ENCODE peak calls at places on chromosomes 5 and 9, in four cellular contexts. One of them, this sample, is unnamed.

GRCh38 chr9:86550411-86550810 is 196.2 kb upstream of the TUT7 start:
- DNase-seq in cardiac muscle cell: no peak
- DNase-seq in AG04450: no peak
- DNase-seq in osteoblast: no peak
- DNase-seq in this sample: no peak

GRCh38 chr5:157390179-157390923 is 69.7 kb upstream of the NIPAL4 start:
- DNase-seq in cardiac muscle cell: no peak
- DNase-seq in osteoblast: peak
- DNase-seq in AG04450: peak
- DNase-seq in this sample: no peak

GRCh38 chr5:138985256-138985655 is 110.1 kb upstream of the LRRTM2 start:
- DNase-seq in AG04450: no peak
- DNase-seq in osteoblast: no peak
- DNase-seq in cardiac muscle cell: no peak
- DNase-seq in this sample: no peak

GRCh38 chr5:91438871-91439270 is 55.8 kb upstream of the ARRDC3 start:
- DNase-seq in AG04450: no peak
- DNase-seq in osteoblast: no peak
- DNase-seq in cardiac muscle cell: no peak
- DNase-seq in this sample: no peak

GRCh38 chr5:98227489-98227888 is 546.0 kb upstream of the RGMB start:
- DNase-seq in osteoblast: no peak
- DNase-seq in AG04450: no peak
- DNase-seq in cardiac muscle cell: no peak
- DNase-seq in this sample: no peak

GRCh38 chr9:133935328-133936040 is 56.6 kb downstream of the VAV2 start:
- DNase-seq in osteoblast: peak
- DNase-seq in cardiac muscle cell: no peak
- DNase-seq in AG04450: peak
- DNase-seq in this sample: no peak

GRCh38 chr5:141641634-141642278 is 5.0 kb downstream of the RELL2 start:
- DNase-seq in cardiac muscle cell: no peak
- DNase-seq in AG04450: no peak
- DNase-seq in osteoblast: peak
- DNase-seq in this sample: no peak

GRCh38 chr5:141875795-141876627 is 2.2 kb downstream of the PCDH1 start:
- DNase-seq in cardiac muscle cell: peak
- DNase-seq in osteoblast: peak
- DNase-seq in AG04450: no peak
- DNase-seq in this sample: no peak

GRCh38 chr9:85158512-85158911 is 489.0 kb downstream of the NTRK2 start:
- DNase-seq in cardiac muscle cell: no peak
- DNase-seq in AG04450: no peak
- DNase-seq in osteoblast: no peak
- DNase-seq in this sample: no peak

GRCh38 chr5:181221105-181221791 is 1.8 kb upstream of the TRIM41 start:
- DNase-seq in AG04450: no peak
- DNase-seq in osteoblast: no peak
- DNase-seq in cardiac muscle cell: no peak
- DNase-seq in this sample: no peak

GRCh38 chr9:70765935-70766334 is 351.5 kb upstream of the KLF9 start:
- DNase-seq in cardiac muscle cell: no peak
- DNase-seq in osteoblast: no peak
- DNase-seq in AG04450: no peak
- DNase-seq in this sample: no peak

GRCh38 chr5:135433626-135434426 is 13.3 kb downstream of the DCANP1 start:
- DNase-seq in osteoblast: peak
- DNase-seq in AG04450: no peak
- DNase-seq in cardiac muscle cell: no peak
- DNase-seq in this sample: no peak

GRCh38 chr9:34587271-34587670 is 2.3 kb downstream of the CNTFR start:
- DNase-seq in osteoblast: no peak
- DNase-seq in AG04450: no peak
- DNase-seq in cardiac muscle cell: no peak
- DNase-seq in this sample: no peak

GRCh38 chr5:22058620-22059019 is 794.5 kb downstream of the CDH12 start:
- DNase-seq in cardiac muscle cell: no peak
- DNase-seq in AG04450: no peak
- DNase-seq in osteoblast: no peak
- DNase-seq in this sample: no peak

GRCh38 chr5:131163315-131164119 is 1.5 kb downstream of the HINT1 start:
- DNase-seq in cardiac muscle cell: no peak
- DNase-seq in osteoblast: peak
- DNase-seq in AG04450: no peak
- DNase-seq in this sample: no peak

GRCh38 chr9:99660191-99660636 is 161.5 kb upstream of the NR4A3 start:
- DNase-seq in AG04450: no peak
- DNase-seq in cardiac muscle cell: no peak
- DNase-seq in osteoblast: no peak
- DNase-seq in this sample: no peak

GRCh38 chr5:142860291-142860690 is 90.1 kb downstream of the ARHGAP26 start:
- DNase-seq in osteoblast: peak
- DNase-seq in AG04450: no peak
- DNase-seq in cardiac muscle cell: no peak
- DNase-seq in this sample: no peak

GRCh38 chr5:96023518-96023917 is 61.9 kb upstream of the ELL2 start:
- DNase-seq in AG04450: no peak
- DNase-seq in cardiac muscle cell: no peak
- DNase-seq in osteoblast: peak
- DNase-seq in this sample: no peak

GRCh38 chr9:126232461-126232860 is 94.2 kb upstream of the MVB12B start:
- DNase-seq in cardiac muscle cell: no peak
- DNase-seq in osteoblast: no peak
- DNase-seq in AG04450: no peak
- DNase-seq in this sample: no peak

GRCh38 chr9:128550226-128550625 is 2.2 kb upstream of the SPTAN1 start:
- DNase-seq in osteoblast: no peak
- DNase-seq in AG04450: no peak
- DNase-seq in cardiac muscle cell: no peak
- DNase-seq in this sample: no peak

GRCh38 chr9:118577121-118577520 is 792.1 kb downstream of the BRINP1 start:
- DNase-seq in osteoblast: no peak
- DNase-seq in cardiac muscle cell: no peak
- DNase-seq in AG04450: no peak
- DNase-seq in this sample: no peak

GRCh38 chr5:177482359-177482795 is 8.9 kb upstream of the DBN1 start:
- DNase-seq in cardiac muscle cell: no peak
- DNase-seq in AG04450: no peak
- DNase-seq in osteoblast: no peak
- DNase-seq in this sample: no peak

GRCh38 chr5:9832921-9833320 is 202.8 kb upstream of the TAS2R1 start:
- DNase-seq in osteoblast: no peak
- DNase-seq in AG04450: no peak
- DNase-seq in cardiac muscle cell: no peak
- DNase-seq in this sample: no peak

GRCh38 chr5:145811834-145812625 is 23.1 kb downstream of the PRELID2 start:
- DNase-seq in osteoblast: peak
- DNase-seq in cardiac muscle cell: peak
- DNase-seq in AG04450: no peak
- DNase-seq in this sample: no peak

GRCh38 chr9:122370303-122370702 is 521 bp upstream of the PTGS1 start:
- DNase-seq in cardiac muscle cell: no peak
- DNase-seq in osteoblast: no peak
- DNase-seq in AG04450: no peak
- DNase-seq in this sample: no peak

GRCh38 chr9:136945333-136946227 is 537 bp downstream of the C8G start:
- DNase-seq in cardiac muscle cell: no peak
- DNase-seq in osteoblast: peak
- DNase-seq in AG04450: no peak
- DNase-seq in this sample: no peak

GRCh38 chr9:79537838-79538237 is 33.9 kb upstream of the TLE4 start:
- DNase-seq in osteoblast: no peak
- DNase-seq in cardiac muscle cell: no peak
- DNase-seq in AG04450: no peak
- DNase-seq in this sample: no peak

GRCh38 chr9:74511333-74511732 is 14.2 kb downstream of the RORB start:
- DNase-seq in osteoblast: no peak
- DNase-seq in AG04450: no peak
- DNase-seq in cardiac muscle cell: no peak
- DNase-seq in this sample: no peak
- H3K27ac ChIP-seq in osteoblast: no peak
- H3K27ac ChIP-seq in AG04450: no peak
- H3K27ac ChIP-seq in cardiac muscle cell: no peak
- H3K27ac ChIP-seq in this sample: no peak

GRCh38 chr9:109317311-109317978 is 3.4 kb downstream of the EPB41L4B start:
- DNase-seq in AG04450: no peak
- DNase-seq in osteoblast: no peak
- DNase-seq in cardiac muscle cell: no peak
- DNase-seq in this sample: no peak

GRCh38 chr9:109319631-109320233 is 1.1 kb downstream of the EPB41L4B start:
- DNase-seq in osteoblast: no peak
- DNase-seq in cardiac muscle cell: no peak
- DNase-seq in AG04450: no peak
- DNase-seq in this sample: no peak

GRCh38 chr9:109315889-109316640 is 4.8 kb downstream of the EPB41L4B start:
- DNase-seq in osteoblast: peak
- DNase-seq in cardiac muscle cell: no peak
- DNase-seq in AG04450: no peak
- DNase-seq in this sample: no peak

GRCh38 chr9:109319072-109319630 is 1.7 kb downstream of the EPB41L4B start:
- DNase-seq in cardiac muscle cell: peak
- DNase-seq in AG04450: no peak
- DNase-seq in osteoblast: no peak
- DNase-seq in this sample: no peak

DNA sequence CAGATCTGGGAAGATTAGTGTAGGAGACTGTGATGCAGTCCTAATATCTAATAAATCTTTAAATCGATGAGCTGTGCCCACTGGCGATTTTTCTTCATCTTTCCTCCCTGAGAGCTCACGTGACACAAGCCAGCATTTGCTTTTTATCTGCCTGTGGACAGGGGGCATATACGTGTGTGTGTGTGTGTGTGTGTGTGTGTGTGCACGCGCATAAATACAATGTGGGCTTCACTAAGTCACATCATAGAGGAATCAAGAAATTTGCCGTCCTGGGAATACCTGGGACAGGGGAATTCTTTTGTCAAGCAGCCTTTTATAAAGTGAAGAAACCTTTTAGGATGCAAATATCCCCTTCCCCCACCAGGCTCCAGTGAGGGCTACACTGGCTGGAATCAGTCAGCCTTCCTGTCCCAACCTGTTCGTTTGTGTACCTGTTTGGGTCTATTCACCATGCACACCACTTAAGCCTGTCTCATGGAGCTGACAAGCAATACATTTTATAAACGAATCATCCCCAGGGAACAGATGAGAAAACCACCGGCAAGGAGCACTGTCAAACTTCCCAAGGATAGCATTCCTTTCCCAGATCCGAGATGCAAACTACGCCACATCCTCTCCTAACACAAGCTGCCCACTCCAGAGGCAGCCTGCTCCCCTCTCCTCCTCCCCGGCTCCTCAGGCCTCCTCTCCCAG is 2.7 kb downstream of the EPB41L4B start:
- DNase-seq in cardiac muscle cell: no peak
- DNase-seq in AG04450: no peak
- DNase-seq in osteoblast: no peak
- DNase-seq in this sample: no peak
- H3K27ac ChIP-seq in cardiac muscle cell: no peak
- H3K27ac ChIP-seq in AG04450: no peak
- H3K27ac ChIP-seq in osteoblast: no peak
- H3K27ac ChIP-seq in this sample: no peak

GRCh38 chr9:96499257-96499656 is 49.3 kb downstream of the HABP4 start:
- DNase-seq in AG04450: no peak
- DNase-seq in osteoblast: no peak
- DNase-seq in cardiac muscle cell: peak
- DNase-seq in this sample: no peak
- H3K27ac ChIP-seq in AG04450: no peak
- H3K27ac ChIP-seq in osteoblast: no peak
- H3K27ac ChIP-seq in cardiac muscle cell: peak
- H3K27ac ChIP-seq in this sample: no peak

DNA sequence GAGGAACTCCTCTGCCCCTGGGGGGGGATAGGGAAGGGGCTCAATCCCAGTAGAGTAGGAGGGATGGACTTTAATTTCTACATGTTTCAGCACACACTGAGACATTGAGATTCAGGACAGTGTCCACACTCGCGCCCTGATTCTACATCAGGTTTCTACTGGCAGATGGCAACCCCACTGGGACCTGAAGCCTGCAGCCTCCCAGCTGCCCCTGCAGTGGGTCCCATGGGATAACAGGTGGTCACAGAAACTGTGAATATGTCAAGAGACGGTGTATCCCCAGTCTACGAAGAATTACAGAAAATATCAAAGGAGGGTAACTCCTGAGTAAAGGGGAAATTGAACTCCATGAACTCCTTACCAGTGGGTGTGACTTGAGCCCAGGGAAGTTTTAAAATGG is 2.4 kb upstream of the TERT start:
- DNase-seq in osteoblast: no peak
- DNase-seq in cardiac muscle cell: no peak
- DNase-seq in AG04450: no peak
- DNase-seq in this sample: no peak
- H3K27ac ChIP-seq in osteoblast: no peak
- H3K27ac ChIP-seq in cardiac muscle cell: no peak
- H3K27ac ChIP-seq in AG04450: no peak
- H3K27ac ChIP-seq in this sample: no peak

GRCh38 chr5:179762079-179762780 is 29.6 kb downstream of the MAML1 start:
- DNase-seq in cardiac muscle cell: no peak
- DNase-seq in osteoblast: peak
- DNase-seq in AG04450: no peak
- DNase-seq in this sample: no peak

GRCh38 chr5:179766021-179766725 is 27.6 kb upstream of the LTC4S start:
- DNase-seq in AG04450: no peak
- DNase-seq in cardiac muscle cell: no peak
- DNase-seq in osteoblast: peak
- DNase-seq in this sample: no peak

GRCh38 chr5:179765400-179765799 is 28.4 kb upstream of the LTC4S start:
- DNase-seq in cardiac muscle cell: no peak
- DNase-seq in AG04450: no peak
- DNase-seq in osteoblast: peak
- DNase-seq in this sample: no peak

GRCh38 chr5:179762781-179763176 is 30.2 kb downstream of the MAML1 start:
- DNase-seq in cardiac muscle cell: no peak
- DNase-seq in osteoblast: peak
- DNase-seq in AG04450: no peak
- DNase-seq in this sample: no peak

GRCh38 chr5:179763215-179763945 is 30.4 kb upstream of the LTC4S start:
- DNase-seq in cardiac muscle cell: peak
- DNase-seq in AG04450: peak
- DNase-seq in osteoblast: peak
- DNase-seq in this sample: peak
- H3K27ac ChIP-seq in cardiac muscle cell: peak
- H3K27ac ChIP-seq in AG04450: peak
- H3K27ac ChIP-seq in osteoblast: peak
- H3K27ac ChIP-seq in this sample: peak

DNA sequence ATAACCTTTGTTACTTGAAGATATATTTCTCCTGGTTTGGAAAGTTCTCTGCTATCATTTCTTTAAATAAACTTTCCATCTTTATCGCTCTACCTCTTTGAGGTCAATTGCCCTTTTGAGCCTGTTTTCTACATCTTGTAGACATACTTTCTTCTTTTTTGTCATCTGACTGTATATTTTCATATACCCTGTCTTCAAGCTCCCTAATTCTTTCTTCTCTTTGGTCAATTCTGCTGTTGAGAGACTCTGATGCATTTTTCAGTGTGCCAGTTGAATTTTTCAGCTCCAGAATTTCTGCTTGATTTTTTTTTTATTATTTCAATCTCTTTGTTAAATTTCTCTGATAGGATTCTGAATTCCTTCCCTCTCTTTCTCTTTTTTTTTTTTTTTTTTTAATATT is 511.2 kb upstream of the GRAMD2B start:
- DNase-seq in AG04450: no peak
- DNase-seq in cardiac muscle cell: no peak
- DNase-seq in osteoblast: no peak
- DNase-seq in this sample: no peak
- H3K27ac ChIP-seq in AG04450: no peak
- H3K27ac ChIP-seq in cardiac muscle cell: no peak
- H3K27ac ChIP-seq in osteoblast: no peak
- H3K27ac ChIP-seq in this sample: no peak

GRCh38 chr9:38437193-38437823 is 13.1 kb upstream of the IGFBPL1 start:
- DNase-seq in osteoblast: peak
- DNase-seq in cardiac muscle cell: no peak
- DNase-seq in AG04450: peak
- DNase-seq in this sample: no peak
- H3K27ac ChIP-seq in osteoblast: no peak
- H3K27ac ChIP-seq in cardiac muscle cell: no peak
- H3K27ac ChIP-seq in AG04450: peak
- H3K27ac ChIP-seq in this sample: no peak